ENCODE peak calls at places on chromosome 1, in six cellular contexts. Q is adrenal gland, W is AG04449, Z is fibroblast of mammary gland, F is foreskin fibroblast, I is nephron progenitor cell. B is an unnamed sample.

GRCh38 chr1:239718571-239718970 is 332.2 kb downstream of the CHRM3 start:
- DNase-seq in F (no peak), W (no peak), Z (no peak), I (no peak), Q (no peak), B (no peak)

GRCh38 chr1:40315795-40316594 is 1.1 kb downstream of the COL9A2 start:
- DNase-seq in F (no peak), Z (no peak), W (no peak), Q (no peak), I (peak; percentile 49), B (no peak)

GRCh38 chr1:3606779-3607702 is 4.3 kb downstream of the MEGF6 start:
- DNase-seq in F (no peak), Z (no peak), I (no peak), W (no peak), Q (no peak), B (no peak)

GRCh38 chr1:54105080-54105479 is 47.7 kb downstream of the CDCP2 start:
- DNase-seq in I (no peak), F (no peak), W (no peak), Z (no peak), Q (no peak), B (no peak)

GRCh38 chr1:180863158-180863775 is 49.4 kb upstream of the KIAA1614 start:
- DNase-seq in W (no peak), Q (peak; percentile 44), Z (peak; percentile 61), F (peak; percentile 37), I (peak; percentile 33), B (peak; percentile 20)

GRCh38 chr1:232560940-232561339 is 69.0 kb downstream of the SIPA1L2 start:
- DNase-seq in F (no peak), Z (no peak), I (no peak), Q (no peak), W (no peak), B (no peak)

GRCh38 chr1:168803696-168804510 is 74.9 kb upstream of the DPT start:
- DNase-seq in W (no peak), Q (no peak), I (peak; percentile 2), F (no peak), Z (no peak), B (no peak)

GRCh38 chr1:170663441-170664282 is at the start of gene PRRX1:
- DNase-seq in Z (peak; percentile 57), F (peak; percentile 47), I (no peak), Q (no peak), W (no peak), B (no peak)

GRCh38 chr1:7667625-7668218 is 103.4 kb upstream of the VAMP3 start:
- DNase-seq in I (peak; percentile 97), W (no peak), F (peak; percentile 67), Q (peak; percentile 94), Z (peak; percentile 70), B (peak; percentile 92)

GRCh38 chr1:23403038-23403336 is 21.6 kb downstream of the TCEA3 start:
- DNase-seq in I (no peak), W (no peak), F (peak; percentile 78), Q (peak; percentile 75), Z (peak; percentile 70), B (no peak)

GRCh38 chr1:9228589-9228988 is 6.0 kb upstream of the H6PD start:
- DNase-seq in Z (no peak), Q (no peak), W (no peak), F (no peak), I (no peak), B (no peak)

GRCh38 chr1:232993555-232993954 is 43.1 kb downstream of the NTPCR start:
- DNase-seq in Z (no peak), Q (no peak), F (no peak), W (no peak), I (no peak), B (no peak)

GRCh38 chr1:32924881-32925344 is 23.7 kb upstream of the TMEM54 start:
- DNase-seq in Q (no peak), Z (no peak), I (peak; percentile 82), F (no peak), W (no peak), B (no peak)

GRCh38 chr1:155322571-155322952 is 1.9 kb downstream of the RUSC1 start:
- DNase-seq in I (peak; percentile 45), Q (peak; percentile 62), Z (peak; percentile 56), F (no peak), W (no peak), B (no peak)

GRCh38 chr1:157352216-157352615 is 200.1 kb downstream of the FCRL5 start:
- DNase-seq in W (no peak), F (no peak), Q (no peak), Z (no peak), I (no peak), B (no peak)

GRCh38 chr1:9558946-9559545 is 19.8 kb downstream of the SLC25A33 start:
- DNase-seq in W (no peak), Q (no peak), I (no peak), Z (no peak), F (no peak), B (no peak)

GRCh38 chr1:14578156-14578555 is 20.3 kb upstream of the KAZN start:
- DNase-seq in Q (no peak), I (no peak), Z (no peak), W (no peak), F (no peak), B (no peak)

GRCh38 chr1:182397653-182398388 is 2.6 kb downstream of the TEDDM1 start:
- DNase-seq in Z (peak; percentile 31), I (no peak), Q (no peak), W (no peak), F (peak; percentile 32), B (no peak)

GRCh38 chr1:235878082-235878781 is 11.5 kb upstream of the LYST start:
- DNase-seq in I (no peak), Q (peak; percentile 17), Z (no peak), W (no peak), F (no peak), B (no peak)

GRCh38 chr1:221565718-221566117 is 176.2 kb downstream of the DUSP10 start:
- DNase-seq in F (no peak), W (no peak), Q (no peak), Z (no peak), I (no peak), B (no peak)

DNA sequence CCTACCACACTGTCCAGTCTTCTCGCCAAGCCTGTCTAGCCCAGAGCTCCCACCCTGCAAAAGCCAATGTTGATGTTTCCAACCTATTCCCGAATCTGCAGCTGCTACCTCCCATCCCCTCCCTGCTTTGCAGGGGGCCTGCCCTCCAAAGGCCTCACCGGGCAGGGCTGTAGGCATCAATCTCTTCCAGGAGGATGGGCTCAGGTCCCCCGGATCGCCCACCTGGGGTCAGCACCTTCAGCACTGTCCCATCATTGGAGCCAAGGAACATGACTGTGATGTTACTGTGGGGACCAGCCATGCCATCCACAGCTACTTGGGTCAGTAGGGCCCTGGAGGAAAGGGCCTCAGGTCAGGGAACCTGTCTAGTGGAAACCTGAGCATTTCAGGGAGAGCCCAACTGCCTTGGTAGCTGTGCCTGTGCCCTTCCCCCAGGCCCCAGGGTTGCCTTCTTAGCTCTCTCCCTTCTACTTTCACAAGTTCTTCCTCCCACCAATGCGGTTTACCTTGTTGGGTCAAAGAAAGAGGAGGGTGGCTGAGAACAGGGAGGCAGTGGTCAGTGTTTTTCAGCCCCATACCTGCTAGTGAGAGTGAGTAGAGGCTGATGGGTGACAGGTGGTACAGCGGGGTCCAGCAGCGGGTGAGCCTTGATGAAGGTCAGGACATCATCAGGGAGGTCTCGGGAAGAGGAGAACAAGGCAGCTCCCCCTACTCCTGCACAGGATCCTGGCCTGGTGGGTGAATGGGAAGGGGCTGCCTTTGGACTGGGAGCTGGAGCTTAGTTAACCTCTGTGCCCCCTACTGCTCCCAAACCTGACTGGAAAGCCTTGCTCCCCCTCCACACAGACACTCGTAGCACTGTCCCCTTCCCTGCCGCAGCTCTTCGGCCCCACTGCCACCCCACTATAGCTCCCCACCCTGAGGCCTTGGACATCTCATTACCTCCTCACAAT is 10.7 kb downstream of the SEMA6C start:
- DNase-seq in F (no peak), Z (no peak), W (no peak), I (no peak), Q (no peak), B (no peak)
- TF ChIP-seq CTCF in F (no peak), Z (no peak), W (no peak), I (no peak), Q (no peak), B (no peak)

DNA sequence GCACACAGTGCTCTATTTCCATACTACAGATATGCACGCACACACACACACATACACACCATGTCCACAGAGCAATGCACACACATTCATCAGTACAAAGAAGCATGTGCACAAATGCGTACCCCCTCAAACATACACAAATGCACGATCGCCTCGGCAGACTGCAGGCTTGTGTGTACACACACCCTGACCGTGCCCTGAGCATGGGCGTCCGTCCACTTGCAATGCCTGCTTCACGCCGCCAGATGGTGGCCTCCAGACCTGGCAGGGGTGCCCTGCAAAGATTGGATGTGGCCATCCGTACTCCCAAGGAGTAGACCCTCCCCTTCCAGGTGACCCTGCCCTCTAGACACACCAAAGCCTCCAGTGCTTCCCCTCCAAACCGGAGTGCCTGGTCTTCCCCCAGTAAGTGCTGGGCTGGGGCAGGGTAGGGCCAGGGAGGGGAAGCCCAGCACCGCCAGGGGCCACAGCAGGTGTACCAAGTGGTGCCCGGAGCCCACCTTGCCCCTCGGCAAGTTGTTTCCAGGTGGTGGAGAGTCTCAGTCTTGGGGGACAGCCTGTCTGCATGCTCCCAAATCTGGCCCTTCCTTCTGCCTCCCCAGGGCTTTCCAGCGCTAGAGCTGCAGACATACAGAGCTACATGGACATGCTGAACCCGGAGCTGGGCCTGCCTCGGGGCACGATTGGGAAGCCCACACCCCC is 20.6 kb downstream of the ESPN start:
- DNase-seq in Q (peak; percentile 70), W (no peak), I (no peak), F (no peak), Z (peak; percentile 26), B (no peak)
- TF ChIP-seq CTCF in Q (peak; percentile 51), W (peak; percentile 68), I (peak; percentile 56), F (peak; percentile 52), Z (peak; percentile 41), B (peak; percentile 4)

GRCh38 chr1:94836891-94837290 is 16.7 kb downstream of the SLC44A3 start:
- DNase-seq in F (no peak), Z (no peak), W (no peak), I (no peak), Q (no peak), B (no peak)

GRCh38 chr1:94827434-94827833 is 7.3 kb downstream of the SLC44A3 start:
- DNase-seq in I (no peak), W (no peak), Z (no peak), Q (no peak), F (no peak), B (no peak)

GRCh38 chr1:94831636-94832035 is 11.5 kb downstream of the SLC44A3 start:
- DNase-seq in Q (no peak), Z (no peak), W (no peak), F (no peak), I (no peak), B (no peak)

GRCh38 chr1:94828251-94828650 is 8.1 kb downstream of the SLC44A3 start:
- DNase-seq in Z (no peak), W (no peak), Q (no peak), I (no peak), F (no peak), B (no peak)

DNA sequence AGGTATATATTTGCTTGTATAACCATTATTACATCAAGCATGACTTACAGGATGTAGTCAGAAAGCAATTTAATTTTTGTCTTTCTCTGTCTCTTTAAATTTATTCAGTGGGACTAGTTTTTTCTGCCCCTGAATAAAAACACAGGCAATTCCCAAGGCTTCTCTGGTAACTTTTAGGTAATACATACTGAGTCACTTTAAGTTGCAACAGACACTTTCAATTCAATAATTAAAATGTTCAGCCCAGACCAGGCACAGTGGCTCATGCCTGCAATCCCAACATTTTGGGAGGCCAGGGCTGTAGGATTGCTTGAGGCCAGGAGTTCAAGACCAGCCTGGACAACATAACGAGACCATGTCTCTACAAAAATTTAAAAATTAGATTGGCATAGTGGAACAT is 12.3 kb downstream of the SLC44A3 start:
- DNase-seq in W (no peak), I (no peak), Z (peak; percentile 69), Q (peak; percentile 16), F (peak; percentile 15), B (no peak)
- TF ChIP-seq CTCF in W (no peak), I (no peak), Z (no peak), Q (no peak), F (no peak), B (no peak)

GRCh38 chr1:21534674-21535378 is 25.6 kb downstream of the ALPL start:
- DNase-seq in F (no peak), W (no peak), I (peak; percentile 41), Z (peak; percentile 41), Q (peak; percentile 77), B (peak; percentile 66)
- TF ChIP-seq CTCF in F (peak; percentile 32), W (peak; percentile 63), I (peak; percentile 48), Z (peak; percentile 44), Q (peak; percentile 55), B (peak; percentile 64)

B was measured in GM20000.